ENCODE peak calls at places on chromosomes 7 and 10, in six cellular contexts. V, U, O, M, D and S are unnamed samples.

GRCh38 chr7:303884-304573 is 14.1 kb downstream of the FOXL3 start:
- DNase-seq in V (peak), U (no peak), O (no peak), M (no peak), D (no peak), S (no peak)

GRCh38 chr7:21944616-21945373 is 904 bp downstream of the CDCA7L start:
- DNase-seq in V (peak), U (peak), O (no peak), M (peak), D (no peak), S (peak)

GRCh38 chr10:46553238-46554049 is 3.0 kb downstream of the GPRIN2 start:
- DNase-seq in V (peak), U (no peak), O (no peak), M (peak), D (no peak), S (no peak)

GRCh38 chr10:28838908-28839307 is 161.6 kb downstream of the BAMBI start:
- DNase-seq in V (no peak), U (no peak), O (no peak), M (no peak), D (no peak), S (no peak)

GRCh38 chr7:80420876-80421275 is 91.0 kb downstream of the GNAT3 start:
- DNase-seq in V (no peak), U (no peak), O (no peak), M (no peak), D (no peak), S (no peak)

GRCh38 chr7:150399421-150399820 is 20.3 kb downstream of the ZNF775 start:
- DNase-seq in V (no peak), U (no peak), O (no peak), M (no peak), D (no peak), S (no peak)

GRCh38 chr10:4246881-4247358 is 461.9 kb upstream of the KLF6 start:
- DNase-seq in V (no peak), U (no peak), O (peak), M (no peak), D (no peak), S (no peak)

GRCh38 chr7:96111405-96111804 is 210.5 kb downstream of the SLC25A13 start:
- DNase-seq in V (no peak), U (no peak), O (no peak), M (no peak), D (no peak), S (no peak)

GRCh38 chr10:86067436-86068050 is 299.1 kb downstream of the GRID1 start:
- DNase-seq in V (peak), U (no peak), O (no peak), M (no peak), D (no peak), S (no peak)

GRCh38 chr7:27172388-27172774 is 1.7 kb downstream of the HOXA10 start:
- DNase-seq in V (peak), U (no peak), O (peak), M (no peak), D (no peak), S (no peak)

GRCh38 chr10:20020677-20021076 is 204.4 kb downstream of the PLXDC2 start:
- DNase-seq in V (no peak), U (no peak), O (no peak), M (no peak), D (no peak), S (no peak)

GRCh38 chr7:135386181-135386580 is 123.7 kb downstream of the CNOT4 start:
- DNase-seq in V (no peak), U (no peak), O (no peak), M (no peak), D (no peak), S (no peak)

GRCh38 chr7:100190059-100190711 is 12.5 kb downstream of the STAG3 start:
- DNase-seq in V (no peak), U (peak), O (peak), M (no peak), D (no peak), S (no peak)

GRCh38 chr10:30396708-30397107 is 37.3 kb upstream of the MAP3K8 start:
- DNase-seq in V (no peak), U (no peak), O (no peak), M (no peak), D (no peak), S (no peak)

GRCh38 chr7:2812119-2812487 is 32.0 kb downstream of the GNA12 start:
- DNase-seq in V (peak), U (no peak), O (no peak), M (peak), D (no peak), S (no peak)

GRCh38 chr7:29825750-29826529 is 19.6 kb downstream of the WIPF3 start:
- DNase-seq in V (no peak), U (peak), O (no peak), M (no peak), D (no peak), S (no peak)

GRCh38 chr10:130003166-130003565 is 39.1 kb upstream of the EBF3 start:
- DNase-seq in V (no peak), U (no peak), O (no peak), M (no peak), D (no peak), S (no peak)

GRCh38 chr10:70480254-70480861 is 1.8 kb downstream of the PALD1 start:
- DNase-seq in V (no peak), U (no peak), O (no peak), M (no peak), D (no peak), S (peak)

GRCh38 chr7:155815332-155816191 is 3.3 kb upstream of the SHH start:
- DNase-seq in V (peak), U (peak), O (peak), M (no peak), D (no peak), S (peak)

GRCh38 chr10:62019685-62020361 is 118.3 kb downstream of the ARID5B start:
- DNase-seq in V (no peak), U (no peak), O (peak), M (no peak), D (no peak), S (no peak)

GRCh38 chr10:24418532-24418931 is 209.6 kb downstream of the KIAA1217 start:
- DNase-seq in V (no peak), U (no peak), O (no peak), M (no peak), D (no peak), S (no peak)
- TF ChIP-seq CTCF in V (peak), U (peak), O (peak), M (no peak), D (no peak), S (no peak)

GRCh38 chr10:13959443-13960359 is 371.0 kb downstream of the FRMD4A start:
- DNase-seq in V (no peak), U (peak), O (no peak), M (no peak), D (no peak), S (no peak)

GRCh38 chr10:13957856-13958255 is 371.1 kb downstream of the PRPF18 start:
- DNase-seq in V (no peak), U (no peak), O (no peak), M (no peak), D (no peak), S (no peak)

GRCh38 chr10:13955426-13955825 is 368.7 kb downstream of the PRPF18 start:
- DNase-seq in V (no peak), U (no peak), O (no peak), M (no peak), D (no peak), S (no peak)

GRCh38 chr10:13953371-13953770 is 366.6 kb downstream of the PRPF18 start:
- DNase-seq in V (no peak), U (no peak), O (no peak), M (no peak), D (no peak), S (no peak)

GRCh38 chr10:13956826-13957225 is 370.1 kb downstream of the PRPF18 start:
- DNase-seq in V (peak), U (no peak), O (no peak), M (peak), D (no peak), S (no peak)
- TF ChIP-seq CTCF in V (peak), U (peak), O (peak), M (peak), D (no peak), S (no peak)

GRCh38 chr10:99537381-99538286 is 4.9 kb downstream of the NKX2-3 start:
- DNase-seq in V (no peak), U (no peak), O (no peak), M (no peak), D (no peak), S (no peak)

GRCh38 chr10:99538287-99538917 is 5.7 kb downstream of the NKX2-3 start:
- DNase-seq in V (no peak), U (no peak), O (no peak), M (no peak), D (no peak), S (no peak)

GRCh38 chr10:99535764-99536399 is 3.1 kb downstream of the NKX2-3 start:
- DNase-seq in V (no peak), U (no peak), O (no peak), M (no peak), D (no peak), S (no peak)

GRCh38 chr10:99534939-99535763 is 2.4 kb downstream of the NKX2-3 start:
- DNase-seq in V (no peak), U (peak), O (no peak), M (no peak), D (no peak), S (peak)

GRCh38 chr10:99536400-99537254 is 3.9 kb downstream of the NKX2-3 start:
- DNase-seq in V (no peak), U (peak), O (no peak), M (no peak), D (no peak), S (no peak)
- TF ChIP-seq CTCF in V (no peak), U (no peak), O (no peak), M (no peak), D (no peak), S (no peak)

DNA sequence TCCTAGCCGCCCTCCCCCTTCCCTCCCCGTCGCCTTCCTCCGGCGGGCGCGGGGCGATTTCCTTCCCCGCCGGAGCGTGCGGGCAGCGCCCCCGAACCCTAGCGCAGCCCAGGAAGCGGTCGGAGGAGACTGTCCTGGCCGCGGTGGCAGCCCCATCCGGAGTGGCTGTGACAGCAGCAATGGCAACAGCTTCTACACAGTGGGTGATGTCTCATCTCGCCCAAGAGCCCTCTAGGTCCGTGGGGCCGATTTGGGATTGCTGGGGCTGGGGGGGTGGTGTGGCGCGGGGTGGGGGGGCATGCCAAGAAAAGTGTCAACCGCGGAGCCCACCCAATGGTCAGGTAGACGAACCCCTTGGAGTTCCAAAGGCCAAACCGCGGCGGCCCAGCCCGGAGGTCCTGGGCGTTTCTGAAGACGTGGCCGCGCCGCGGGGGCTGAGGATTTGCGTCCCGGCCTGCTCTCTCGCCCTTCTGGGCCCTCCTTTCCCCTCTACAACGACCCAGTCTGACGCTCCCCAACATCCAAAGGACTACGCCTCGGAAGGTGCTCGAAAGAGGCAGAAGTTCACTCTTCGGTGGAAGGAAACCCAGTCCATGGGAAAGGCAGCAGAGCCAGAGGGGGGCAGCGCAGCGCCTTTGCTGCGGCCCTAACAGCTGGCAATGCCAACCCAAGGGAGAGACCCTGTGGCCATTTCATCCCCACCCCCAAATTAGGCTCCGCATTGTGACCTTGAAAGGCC is 603 bp upstream of the TWIST1 start:
- DNase-seq in V (no peak), U (peak), O (no peak), M (no peak), D (no peak), S (no peak)
- TF ChIP-seq CTCF in V (no peak), U (peak), O (peak), M (no peak), D (no peak), S (no peak)

DNA sequence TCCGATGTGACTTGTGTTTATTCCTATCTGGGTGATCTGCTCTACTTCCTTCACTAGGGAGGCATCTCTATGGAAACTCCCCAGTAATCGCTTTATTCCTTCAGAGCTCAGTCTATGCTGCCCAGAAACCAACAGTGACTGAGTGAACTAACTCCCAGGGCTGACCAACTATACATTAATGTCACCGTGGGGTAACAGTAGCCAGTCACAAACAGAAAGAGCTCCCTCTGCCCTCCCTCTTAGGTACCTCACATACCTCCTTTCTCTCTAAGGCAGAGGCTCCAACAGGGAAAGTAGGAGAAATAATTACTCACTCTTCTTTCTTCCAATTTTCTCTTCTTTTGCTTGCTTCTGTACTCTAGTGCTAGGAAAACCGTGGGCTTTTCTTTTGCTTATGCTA is 855.0 kb downstream of the REEP3 start:
- DNase-seq in V (no peak), U (peak), O (no peak), M (no peak), D (no peak), S (no peak)
- TF ChIP-seq CTCF in V (no peak), U (no peak), O (no peak), M (no peak), D (no peak), S (no peak)